ENCODE peak calls at places on chromosomes 16 and 17, in four cellular contexts. Y, R, Z and U are unnamed samples.

GRCh38 chr17:28326114-28326513 is 7.1 kb downstream of the TMEM97 start:
- DNase-seq in Y (no peak), R (no peak), Z (no peak), U (no peak)

GRCh38 chr17:72606656-72607055 is 485.8 kb downstream of the SLC39A11 start:
- DNase-seq in R (no peak), Y (no peak), Z (no peak), U (no peak)

GRCh38 chr17:81207610-81208581 is 14.9 kb downstream of the CEP131 start:
- DNase-seq in R (no peak), Y (no peak), Z (no peak), U (no peak)

GRCh38 chr16:50121721-50122445 is 31.2 kb upstream of the TENT4B start:
- DNase-seq in Z (no peak), Y (no peak), R (peak; percentile 26), U (no peak)

GRCh38 chr17:2067559-2067958 is 12.7 kb downstream of the HIC1 start:
- DNase-seq in R (no peak), Y (no peak), Z (no peak), U (no peak)

GRCh38 chr16:31243734-31244670 is 15.8 kb upstream of the ITGAM start:
- DNase-seq in Y (no peak), R (no peak), Z (no peak), U (no peak)

GRCh38 chr17:30477758-30478115 is 529 bp downstream of the GOSR1 start:
- DNase-seq in Y (no peak), R (no peak), Z (no peak), U (no peak)

GRCh38 chr17:30117548-30118155 is 1.0 kb downstream of the NSRP1 start:
- DNase-seq in Z (no peak), Y (no peak), R (no peak), U (no peak)

GRCh38 chr16:5415123-5415522 is 317.5 kb upstream of the EEF2KMT start:
- DNase-seq in Z (no peak), R (peak; percentile 37), Y (no peak), U (peak; percentile 41)

GRCh38 chr17:29722411-29723198 is 99.9 kb upstream of the CORO6 start:
- DNase-seq in R (no peak), Z (no peak), Y (peak; percentile 53), U (no peak)

GRCh38 chr16:17356243-17356933 is 114.4 kb downstream of the XYLT1 start:
- DNase-seq in Y (no peak), R (no peak), Z (no peak), U (no peak)

GRCh38 chr17:17063546-17064122 is 21.4 kb downstream of the MPRIP start:
- DNase-seq in R (no peak), Y (no peak), Z (no peak), U (peak; percentile 45)

GRCh38 chr17:82435601-82436583 is 14.7 kb downstream of the CYBC1 start:
- DNase-seq in R (no peak), Z (peak; percentile 23), Y (no peak), U (peak; percentile 72)

GRCh38 chr16:60636117-60636516 is 1400.1 kb downstream of the CDH8 start:
- DNase-seq in Z (no peak), R (no peak), Y (no peak), U (no peak)

GRCh38 chr17:27382025-27382424 is 74.2 kb upstream of the KSR1 start:
- DNase-seq in Y (no peak), R (no peak), Z (no peak), U (no peak)

GRCh38 chr17:16915752-16916556 is 56.0 kb downstream of the TNFRSF13B start:
- DNase-seq in R (peak; percentile 70), Z (no peak), Y (peak; percentile 4), U (peak; percentile 86)

GRCh38 chr16:30662449-30662848 is 4.2 kb downstream of the FBRS start:
- DNase-seq in Z (peak; percentile 44), Y (no peak), R (no peak), U (peak; percentile 41)

GRCh38 chr17:964881-965280 is 14.7 kb downstream of the NXN start:
- DNase-seq in R (peak; percentile 66), Z (no peak), Y (no peak), U (peak; percentile 66)

GRCh38 chr17:5126719-5127488 is 11.1 kb downstream of the USP6 start:
- DNase-seq in R (no peak), Z (peak; percentile 11), Y (no peak), U (no peak)

GRCh38 chr17:39705786-39706348 is 6.0 kb downstream of the ERBB2 start:
- DNase-seq in Y (no peak), R (no peak), Z (no peak), U (no peak)

GRCh38 chr17:50708050-50709000 is 611 bp upstream of the ANKRD40 start:
- DNase-seq in Y (no peak), Z (no peak), R (no peak), U (no peak)

GRCh38 chr17:60148300-60148838 is 1.4 kb upstream of the CA4 start:
- DNase-seq in R (peak; percentile 53), Y (no peak), Z (no peak), U (peak; percentile 35)

GRCh38 chr17:42247734-42248133 is 28.5 kb downstream of the STAT5B start:
- DNase-seq in Y (peak; percentile 41), Z (no peak), R (no peak), U (no peak)

GRCh38 chr17:40427002-40427491 is 9.4 kb upstream of the TOP2A start:
- DNase-seq in Z (peak; percentile 1), Y (no peak), R (no peak), U (no peak)

GRCh38 chr17:9032583-9032982 is 11.3 kb downstream of the NTN1 start:
- DNase-seq in R (no peak), Y (no peak), Z (no peak), U (no peak)

GRCh38 chr16:89345663-89346150 is 128.2 kb downstream of the ZNF778 start:
- DNase-seq in Y (no peak), R (no peak), Z (no peak), U (peak; percentile 31)

GRCh38 chr17:41777157-41777578 is 9.3 kb downstream of the JUP start:
- DNase-seq in R (peak; percentile 60), Y (no peak), Z (no peak), U (peak; percentile 75)

GRCh38 chr16:4494746-4495490 is 18.7 kb downstream of the HMOX2 start:
- DNase-seq in Y (no peak), Z (no peak), R (no peak), U (no peak)

GRCh38 chr17:74569392-74570003 is 2.2 kb upstream of the CD300H start:
- DNase-seq in Y (peak; percentile 36), Z (peak; percentile 58), R (no peak), U (no peak)
- H3K27me3 ChIP-seq in Y (no peaks in the 10 kb centered on the region), Z (no peaks in the 10 kb centered on the region), R (peaks cover 15% of the 10 kb centered on the region), U (no peaks in the 10 kb centered on the region)

DNA sequence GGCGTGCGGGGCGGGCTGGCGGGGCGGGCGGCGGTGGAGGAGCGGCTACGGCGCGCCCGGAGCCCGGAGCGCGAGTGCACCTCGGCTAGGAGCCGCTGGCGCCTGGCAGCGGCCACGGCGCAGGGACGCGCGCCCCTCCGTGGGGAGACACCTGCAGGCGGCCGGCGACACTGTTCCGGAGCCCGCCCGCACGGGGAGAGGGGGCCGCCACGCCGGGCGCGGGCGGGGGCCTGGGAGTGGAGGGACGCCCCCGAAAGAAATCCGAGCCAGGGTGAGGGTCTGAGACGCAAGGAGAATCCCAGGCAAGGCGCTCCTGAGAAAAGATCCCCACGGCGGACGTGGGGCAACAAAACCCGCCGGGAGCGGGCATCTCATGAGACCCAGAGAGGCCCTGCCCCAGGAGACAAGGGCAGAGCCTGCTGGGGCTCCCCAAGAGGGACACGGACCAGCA is at the start of gene GSG1L:
- DNase-seq in Y (no peak), Z (no peak), R (peak; percentile 67), U (peak; percentile 81)
- H3K27me3 ChIP-seq in Y (peaks cover 63% of the 10 kb centered on the region), Z (no peaks in the 10 kb centered on the region), R (peaks cover 84% of the 10 kb centered on the region), U (peaks cover 47% of the 10 kb centered on the region)

GRCh38 chr16:57639172-57639571 is 10.7 kb downstream of the ADGRG1 start:
- DNase-seq in Y (no peak), R (peak; percentile 98), Z (peak; percentile 35), U (peak; percentile 97)

GRCh38 chr16:57637965-57638364 is 9.5 kb downstream of the ADGRG1 start:
- DNase-seq in Z (no peak), Y (no peak), R (no peak), U (no peak)

GRCh38 chr16:57640612-57641011 is 12.2 kb downstream of the ADGRG1 start:
- DNase-seq in R (no peak), Z (no peak), Y (no peak), U (no peak)

GRCh38 chr16:57638381-57638780 is 10.0 kb downstream of the ADGRG1 start:
- DNase-seq in Z (no peak), Y (no peak), R (no peak), U (no peak)

DNA sequence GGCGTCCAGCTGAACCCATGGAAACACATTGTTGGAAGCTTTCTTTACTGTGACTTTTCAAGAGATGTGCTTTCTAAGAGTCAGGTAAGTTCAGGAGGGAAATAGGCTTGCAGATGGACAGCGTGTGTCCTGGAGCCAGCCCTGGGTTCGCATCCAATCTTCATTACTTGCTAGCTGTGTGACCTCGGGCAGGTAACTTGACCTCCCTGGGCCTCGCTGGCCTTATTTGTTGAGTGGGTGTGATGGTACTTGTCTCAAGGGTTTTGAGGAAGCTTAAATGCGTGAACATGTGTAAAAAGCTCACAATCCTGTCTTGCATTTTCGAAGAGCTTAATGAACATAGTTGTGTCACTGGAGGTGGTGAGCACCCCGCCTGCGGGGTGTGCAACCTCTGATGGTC is 11.8 kb downstream of the ADGRG1 start:
- DNase-seq in R (no peak), Z (no peak), Y (no peak), U (no peak)
- H3K27me3 ChIP-seq in R (no peaks in the 10 kb centered on the region), Z (no peaks in the 10 kb centered on the region), Y (peaks cover 6% of the 10 kb centered on the region), U (no peaks in the 10 kb centered on the region)

DNA sequence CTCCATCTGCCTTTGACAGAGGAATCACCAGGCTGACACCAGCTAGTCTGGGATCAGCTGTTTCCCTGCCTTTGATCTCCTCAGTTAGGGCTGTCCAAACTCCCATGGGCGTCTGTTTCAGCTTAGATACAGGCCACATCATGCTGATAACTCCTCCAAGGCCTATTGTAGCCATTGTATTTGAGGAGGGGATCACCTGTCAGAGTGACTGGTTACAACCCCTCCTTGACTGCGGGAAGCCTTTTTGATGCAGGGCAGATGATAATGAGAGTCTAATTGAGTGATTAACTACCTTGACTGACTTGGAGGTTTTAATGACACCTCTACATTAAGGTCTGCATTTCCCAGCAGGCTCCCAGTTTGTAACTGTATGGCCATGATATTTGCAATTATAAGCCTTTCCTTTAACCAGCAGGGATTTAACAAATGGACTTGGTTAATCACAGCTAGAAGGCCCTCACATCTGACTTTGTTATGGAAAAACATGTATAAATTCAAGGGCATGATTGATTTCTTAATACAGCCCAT is 863.5 kb downstream of the KCNJ2 start:
- DNase-seq in R (peak; percentile 84), Z (no peak), Y (no peak), U (peak; percentile 48)
- H3K27me3 ChIP-seq in R (peaks cover 88% of the 10 kb centered on the region), Z (no peaks in the 10 kb centered on the region), Y (no peaks in the 10 kb centered on the region), U (peaks cover 44% of the 10 kb centered on the region)

DNA sequence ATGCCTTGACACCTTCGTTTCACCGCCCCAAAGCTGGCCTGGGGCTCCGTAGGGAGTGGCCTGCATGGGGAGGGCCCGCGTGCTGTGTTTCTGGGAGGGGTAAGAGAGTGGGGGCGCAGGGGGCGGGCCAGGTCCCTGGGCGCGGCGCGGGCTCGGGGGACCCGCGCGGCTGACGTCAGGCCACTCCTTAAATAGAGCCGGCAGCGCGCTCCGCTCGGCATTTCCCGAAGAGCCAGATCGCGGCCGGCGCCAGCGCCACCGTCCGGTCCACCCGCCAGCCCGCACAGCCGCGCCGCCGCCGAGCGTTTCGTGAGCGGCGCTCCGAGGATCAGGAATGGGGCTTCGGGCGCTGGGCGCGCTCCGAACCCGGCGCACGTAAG is at the start of gene HS3ST2:
- DNase-seq in R (peak; percentile 92), Y (no peak), Z (peak; percentile 9), U (peak; percentile 91)
- H3K27me3 ChIP-seq in R (peaks cover 85% of the 10 kb centered on the region), Y (peaks cover 7% of the 10 kb centered on the region), Z (no peaks in the 10 kb centered on the region), U (peaks cover 43% of the 10 kb centered on the region)